ENCODE peak calls at places on chromosomes 12 and 14, in ten cellular contexts. D is fibroblast of lung, M is stomach, N is Caki2, Z is H9, U is pulmonary artery endothelial cell, O is A172, S is aorta, B is B cell, F is right atrium auricular region. K is an unnamed sample.

GRCh38 chr12:93183940-93184663 is 193.6 kb upstream of the NUDT4 start:
- DNase-seq in D (peak; percentile 63), M (no peak), N (no peak), Z (no peak), U (no peak), O (no peak), S (no peak), B (peak; percentile 63), F (no peak), K (no peak)

GRCh38 chr12:107525719-107526554 is 159.7 kb upstream of the PWP1 start:
- DNase-seq in D (no peak), M (no peak), N (no peak), Z (no peak), U (no peak), O (no peak), S (no peak), B (no peak), F (no peak), K (no peak)

GRCh38 chr12:117093918-117094630 is 5.1 kb downstream of the TESC start:
- DNase-seq in D (no peak), M (no peak), N (no peak), Z (no peak), U (no peak), O (no peak), S (peak; percentile 46), B (no peak), F (no peak), K (no peak)

GRCh38 chr12:24905431-24905830 is 43.5 kb downstream of the BCAT1 start:
- DNase-seq in D (peak; percentile 48), M (no peak), N (no peak), Z (no peak), U (no peak), O (no peak), S (no peak), B (no peak), F (no peak), K (no peak)

GRCh38 chr12:101859664-101860607 is 17.4 kb upstream of the DRAM1 start:
- DNase-seq in D (no peak), M (no peak), N (no peak), Z (no peak), U (no peak), O (no peak), S (no peak), B (no peak), F (no peak), K (no peak)

GRCh38 chr14:95452176-95452889 is 64.1 kb downstream of the SYNE3 start:
- DNase-seq in D (peak; percentile 14), M (no peak), N (no peak), Z (peak; percentile 66), U (no peak), O (no peak), S (no peak), B (no peak), F (no peak), K (no peak)

GRCh38 chr12:109738878-109739665 is 25.4 kb downstream of the FAM222A start:
- DNase-seq in D (no peak), M (peak; percentile 17), N (no peak), Z (peak; percentile 25), U (no peak), O (peak; percentile 21), S (peak; percentile 59), B (no peak), F (no peak), K (no peak)

GRCh38 chr12:40351976-40352375 is 127.2 kb downstream of the LRRK2 start:
- DNase-seq in D (no peak), M (no peak), N (no peak), Z (no peak), U (no peak), O (no peak), S (no peak), B (no peak), F (no peak), K (no peak)

GRCh38 chr12:115763982-115764621 is 513.4 kb downstream of the MED13L start:
- DNase-seq in D (no peak), M (no peak), N (no peak), Z (no peak), U (no peak), O (no peak), S (no peak), B (no peak), F (no peak), K (no peak)

K was measured in smooth muscle cell of the brain vasculature.